ENCODE peak calls at places on chromosomes 13 and 19, in six cellular contexts. One of them, this sample, is unnamed.
A peak's percentile ranks its signal among the peaks of the same experiment; 100 is the strongest.

GRCh38 chr13:37656247-37656940 is 57.8 kb upstream of the POSTN start:
- DNase-seq in H1: no peak
- DNase-seq in thoracic aorta: no peak
- DNase-seq in GM23248: peak; percentile 98
- DNase-seq in aorta: no peak
- DNase-seq in tibial artery: peak; percentile 20
- DNase-seq in this sample: peak; percentile 88

GRCh38 chr13:99982021-99982740 is 597 bp downstream of the ZIC2 start:
- DNase-seq in H1: no peak
- DNase-seq in thoracic aorta: no peak
- DNase-seq in GM23248: peak; percentile 52
- DNase-seq in aorta: no peak
- DNase-seq in tibial artery: no peak
- DNase-seq in this sample: no peak

GRCh38 chr13:110047511-110047910 is 259.4 kb downstream of the COL4A1 start:
- DNase-seq in H1: no peak
- DNase-seq in thoracic aorta: peak; percentile 66
- DNase-seq in GM23248: no peak
- DNase-seq in aorta: no peak
- DNase-seq in tibial artery: peak; percentile 54
- DNase-seq in this sample: peak; percentile 10

GRCh38 chr13:74770361-74770760 is 636.2 kb upstream of the KLF12 start:
- DNase-seq in H1: no peak
- DNase-seq in thoracic aorta: no peak
- DNase-seq in GM23248: peak; percentile 91
- DNase-seq in aorta: no peak
- DNase-seq in tibial artery: no peak
- DNase-seq in this sample: peak; percentile 78

GRCh38 chr13:112658807-112659206 is 31.0 kb upstream of the ATP11A start:
- DNase-seq in H1: no peak
- DNase-seq in thoracic aorta: no peak
- DNase-seq in GM23248: no peak
- DNase-seq in aorta: no peak
- DNase-seq in tibial artery: no peak
- DNase-seq in this sample: no peak

GRCh38 chr13:113151745-113152707 is 6.4 kb upstream of the PROZ start:
- DNase-seq in H1: peak; percentile 53
- DNase-seq in thoracic aorta: no peak
- DNase-seq in GM23248: peak; percentile 81
- DNase-seq in aorta: no peak
- DNase-seq in tibial artery: no peak
- DNase-seq in this sample: peak; percentile 3

GRCh38 chr13:24692541-24692940 is 12.3 kb downstream of the ATP12A start:
- DNase-seq in H1: no peak
- DNase-seq in thoracic aorta: no peak
- DNase-seq in GM23248: peak; percentile 66
- DNase-seq in aorta: no peak
- DNase-seq in tibial artery: peak; percentile 43
- DNase-seq in this sample: no peak

GRCh38 chr13:28716511-28716910 is 2.3 kb downstream of the SLC46A3 start:
- DNase-seq in H1: no peak
- DNase-seq in thoracic aorta: no peak
- DNase-seq in GM23248: peak; percentile 88
- DNase-seq in aorta: no peak
- DNase-seq in tibial artery: no peak
- DNase-seq in this sample: peak; percentile 79

GRCh38 chr13:51895906-51896888 is 34.4 kb downstream of the CCDC70 start:
- DNase-seq in H1: peak; percentile 69
- DNase-seq in thoracic aorta: no peak
- DNase-seq in GM23248: peak; percentile 76
- DNase-seq in aorta: no peak
- DNase-seq in tibial artery: no peak
- DNase-seq in this sample: peak; percentile 57

GRCh38 chr19:34733266-34733825 is 697 bp upstream of the ZNF181 start:
- DNase-seq in H1: no peak
- DNase-seq in thoracic aorta: peak; percentile 26
- DNase-seq in GM23248: no peak
- DNase-seq in aorta: peak; percentile 80
- DNase-seq in tibial artery: peak; percentile 61
- DNase-seq in this sample: no peak

GRCh38 chr13:21034602-21035190 is 26.7 kb downstream of the LATS2 start:
- DNase-seq in H1: no peak
- DNase-seq in thoracic aorta: no peak
- DNase-seq in GM23248: peak; percentile 34
- DNase-seq in aorta: no peak
- DNase-seq in tibial artery: peak; percentile 26
- DNase-seq in this sample: peak; percentile 36

GRCh38 chr13:92122454-92122853 is 724.0 kb downstream of the GPC5 start:
- DNase-seq in H1: no peak
- DNase-seq in thoracic aorta: no peak
- DNase-seq in GM23248: no peak
- DNase-seq in aorta: no peak
- DNase-seq in tibial artery: no peak
- DNase-seq in this sample: no peak

GRCh38 chr13:27200413-27201066 is 28.9 kb upstream of the USP12 start:
- DNase-seq in H1: no peak
- DNase-seq in thoracic aorta: no peak
- DNase-seq in GM23248: no peak
- DNase-seq in aorta: no peak
- DNase-seq in tibial artery: no peak
- DNase-seq in this sample: peak; percentile 68

GRCh38 chr19:29384676-29385075 is 141.1 kb upstream of the VSTM2B start:
- DNase-seq in H1: no peak
- DNase-seq in thoracic aorta: no peak
- DNase-seq in GM23248: no peak
- DNase-seq in aorta: peak; percentile 42
- DNase-seq in tibial artery: no peak
- DNase-seq in this sample: no peak

GRCh38 chr19:31066385-31066784 is 282.9 kb downstream of the TSHZ3 start:
- DNase-seq in H1: no peak
- DNase-seq in thoracic aorta: no peak
- DNase-seq in GM23248: peak; percentile 76
- DNase-seq in aorta: no peak
- DNase-seq in tibial artery: no peak
- DNase-seq in this sample: peak; percentile 40

GRCh38 chr13:50476579-50476978 is 366.9 kb downstream of the DLEU7 start:
- DNase-seq in H1: no peak
- DNase-seq in thoracic aorta: no peak
- DNase-seq in GM23248: no peak
- DNase-seq in aorta: no peak
- DNase-seq in tibial artery: no peak
- DNase-seq in this sample: no peak

GRCh38 chr19:30359936-30360335 is 12.2 kb upstream of the ZNF536 start:
- DNase-seq in H1: no peak
- DNase-seq in thoracic aorta: no peak
- DNase-seq in GM23248: no peak
- DNase-seq in aorta: no peak
- DNase-seq in tibial artery: no peak
- DNase-seq in this sample: no peak

GRCh38 chr19:46904114-46905060 is 43.6 kb downstream of the ARHGAP35 start:
- DNase-seq in H1: no peak
- DNase-seq in thoracic aorta: no peak
- DNase-seq in GM23248: peak; percentile 82
- DNase-seq in aorta: no peak
- DNase-seq in tibial artery: no peak
- DNase-seq in this sample: no peak

GRCh38 chr13:77751513-77752456 is 54.3 kb downstream of the SLAIN1 start:
- DNase-seq in H1: no peak
- DNase-seq in thoracic aorta: no peak
- DNase-seq in GM23248: peak; percentile 63
- DNase-seq in aorta: no peak
- DNase-seq in tibial artery: no peak
- DNase-seq in this sample: peak; percentile 66

GRCh38 chr19:5953034-5953589 is 24.8 kb downstream of the RANBP3 start:
- DNase-seq in H1: no peak
- DNase-seq in thoracic aorta: no peak
- DNase-seq in GM23248: peak; percentile 32
- DNase-seq in aorta: no peak
- DNase-seq in tibial artery: no peak
- DNase-seq in this sample: no peak

GRCh38 chr19:47374876-47375693 is 26.0 kb downstream of the DHX34 start:
- DNase-seq in H1: no peak
- DNase-seq in thoracic aorta: no peak
- DNase-seq in GM23248: no peak
- DNase-seq in aorta: no peak
- DNase-seq in tibial artery: no peak
- DNase-seq in this sample: no peak

DNA sequence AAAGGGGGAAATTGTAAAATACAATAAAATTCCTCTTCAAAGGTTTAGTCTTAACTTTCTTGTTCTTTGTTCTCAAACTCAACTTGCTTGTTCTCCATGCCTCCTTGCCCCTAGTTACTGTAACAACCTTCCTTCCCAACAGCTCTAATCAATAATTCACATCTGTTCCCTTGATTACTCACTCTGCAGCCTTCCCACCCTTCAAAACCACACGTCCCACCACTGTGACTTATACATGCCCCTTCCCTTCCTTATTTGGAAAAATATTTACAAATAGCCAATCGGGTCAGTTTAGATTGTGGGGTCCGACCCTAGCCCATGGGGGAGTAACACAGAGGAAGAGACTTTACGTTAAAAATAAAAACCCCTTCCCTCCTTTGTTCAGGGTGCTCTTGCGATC is 622 bp upstream of the ZNF93 start:
- DNase-seq in H1: no peak
- DNase-seq in thoracic aorta: no peak
- DNase-seq in GM23248: peak; percentile 75
- DNase-seq in aorta: no peak
- DNase-seq in tibial artery: no peak
- DNase-seq in this sample: no peak
- H3K27ac ChIP-seq in H1: peak overlapping the region; percentile 55
- H3K27ac ChIP-seq in thoracic aorta: peak overlapping the region; percentile 81
- H3K27ac ChIP-seq in GM23248: peak overlapping the region; percentile 89
- H3K27ac ChIP-seq in aorta: no peak overlapping the region
- H3K27ac ChIP-seq in tibial artery: peak overlapping the region; percentile 87
- H3K27ac ChIP-seq in this sample: no peak overlapping the region

GRCh38 chr13:45101327-45102018 is 18.8 kb upstream of the GTF2F2 start:
- DNase-seq in H1: no peak
- DNase-seq in thoracic aorta: no peak
- DNase-seq in GM23248: no peak
- DNase-seq in aorta: no peak
- DNase-seq in tibial artery: no peak
- DNase-seq in this sample: no peak

GRCh38 chr13:45102136-45102802 is 18.0 kb upstream of the GTF2F2 start:
- DNase-seq in H1: no peak
- DNase-seq in thoracic aorta: no peak
- DNase-seq in GM23248: no peak
- DNase-seq in aorta: no peak
- DNase-seq in tibial artery: no peak
- DNase-seq in this sample: no peak

GRCh38 chr13:45105895-45106294 is 14.4 kb upstream of the GTF2F2 start:
- DNase-seq in H1: no peak
- DNase-seq in thoracic aorta: no peak
- DNase-seq in GM23248: peak; percentile 21
- DNase-seq in aorta: no peak
- DNase-seq in tibial artery: no peak
- DNase-seq in this sample: no peak

GRCh38 chr13:45104294-45104693 is 16.0 kb upstream of the GTF2F2 start:
- DNase-seq in H1: no peak
- DNase-seq in thoracic aorta: no peak
- DNase-seq in GM23248: no peak
- DNase-seq in aorta: no peak
- DNase-seq in tibial artery: no peak
- DNase-seq in this sample: no peak

GRCh38 chr13:45100855-45101254 is 19.5 kb upstream of the GTF2F2 start:
- DNase-seq in H1: no peak
- DNase-seq in thoracic aorta: no peak
- DNase-seq in GM23248: no peak
- DNase-seq in aorta: no peak
- DNase-seq in tibial artery: no peak
- DNase-seq in this sample: no peak
- H3K27ac ChIP-seq in H1: no peak overlapping the region
- H3K27ac ChIP-seq in thoracic aorta: no peak overlapping the region
- H3K27ac ChIP-seq in GM23248: no peak overlapping the region
- H3K27ac ChIP-seq in aorta: no peak overlapping the region
- H3K27ac ChIP-seq in tibial artery: no peak overlapping the region
- H3K27ac ChIP-seq in this sample: no peak overlapping the region

GRCh38 chr19:1214299-1214861 is 8.8 kb downstream of the STK11 start:
- DNase-seq in H1: no peak
- DNase-seq in thoracic aorta: no peak
- DNase-seq in GM23248: no peak
- DNase-seq in aorta: no peak
- DNase-seq in tibial artery: no peak
- DNase-seq in this sample: no peak
- H3K27ac ChIP-seq in H1: peak overlapping the region; percentile 14
- H3K27ac ChIP-seq in thoracic aorta: peak overlapping the region; percentile 97
- H3K27ac ChIP-seq in GM23248: peak overlapping the region; percentile 71
- H3K27ac ChIP-seq in aorta: peak overlapping the region; percentile 98
- H3K27ac ChIP-seq in tibial artery: peak overlapping the region; percentile 94
- H3K27ac ChIP-seq in this sample: no peak overlapping the region

GRCh38 chr19:36152886-36153525 is 759 bp upstream of the COX7A1 start:
- DNase-seq in H1: no peak
- DNase-seq in thoracic aorta: no peak
- DNase-seq in GM23248: no peak
- DNase-seq in aorta: no peak
- DNase-seq in tibial artery: no peak
- DNase-seq in this sample: no peak

GRCh38 chr19:36149673-36150406 is 2.4 kb downstream of the COX7A1 start:
- DNase-seq in H1: no peak
- DNase-seq in thoracic aorta: no peak
- DNase-seq in GM23248: no peak
- DNase-seq in aorta: no peak
- DNase-seq in tibial artery: no peak
- DNase-seq in this sample: no peak

GRCh38 chr19:36150586-36150985 is 1.7 kb downstream of the COX7A1 start:
- DNase-seq in H1: no peak
- DNase-seq in thoracic aorta: no peak
- DNase-seq in GM23248: no peak
- DNase-seq in aorta: no peak
- DNase-seq in tibial artery: no peak
- DNase-seq in this sample: no peak

GRCh38 chr19:36151144-36152051 is 849 bp downstream of the COX7A1 start:
- DNase-seq in H1: no peak
- DNase-seq in thoracic aorta: peak; percentile 34
- DNase-seq in GM23248: peak; percentile 44
- DNase-seq in aorta: peak; percentile 89
- DNase-seq in tibial artery: peak; percentile 76
- DNase-seq in this sample: no peak

DNA sequence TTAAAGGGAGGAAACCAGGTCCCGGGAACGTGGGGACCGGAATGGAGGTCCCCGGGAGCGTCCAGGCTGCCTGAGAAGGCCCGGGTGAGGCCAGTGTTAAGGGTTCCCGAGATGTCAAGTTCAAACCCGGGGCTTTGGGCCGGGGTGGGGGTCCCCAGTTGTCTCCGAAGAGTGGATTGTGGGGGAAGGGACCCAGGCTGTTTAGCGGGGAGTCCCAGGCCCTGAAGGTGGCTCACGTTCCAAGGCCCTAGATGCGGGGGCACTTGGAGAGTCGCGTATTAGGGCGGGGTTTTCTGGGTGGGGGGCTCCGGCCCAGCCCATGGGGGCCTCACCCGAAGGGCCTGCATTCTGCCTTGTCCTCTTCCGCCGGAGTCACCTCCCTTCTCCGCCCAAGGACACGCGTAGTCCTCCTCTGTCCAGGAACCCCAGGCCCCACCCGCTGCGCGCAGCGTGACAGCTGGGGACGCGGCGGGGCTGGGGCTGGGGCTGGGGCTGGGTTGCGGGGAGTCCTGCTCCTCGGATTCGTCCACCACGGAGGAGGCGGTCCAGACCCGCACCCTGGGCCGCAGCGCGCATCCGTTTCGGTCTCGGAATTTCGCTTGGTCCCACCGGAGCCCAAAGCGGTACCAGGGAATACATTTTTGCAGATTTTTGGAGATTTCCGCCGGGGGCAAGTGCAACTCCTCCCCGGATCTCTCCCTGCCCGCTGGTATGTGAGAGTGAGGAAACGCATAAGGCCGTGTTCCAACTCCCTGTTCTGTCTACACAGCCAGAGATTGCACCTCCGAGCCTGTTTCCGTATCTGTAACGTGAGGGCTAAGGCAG is at the start of gene COX7A1:
- DNase-seq in H1: no peak
- DNase-seq in thoracic aorta: no peak
- DNase-seq in GM23248: peak; percentile 65
- DNase-seq in aorta: peak; percentile 91
- DNase-seq in tibial artery: peak; percentile 85
- DNase-seq in this sample: no peak
- H3K27ac ChIP-seq in H1: no peak within 1 kb of the TSS
- H3K27ac ChIP-seq in thoracic aorta: peak within 1 kb of the TSS; percentile 98
- H3K27ac ChIP-seq in GM23248: peak within 1 kb of the TSS; percentile 53
- H3K27ac ChIP-seq in aorta: peak within 1 kb of the TSS; percentile 92
- H3K27ac ChIP-seq in tibial artery: peak within 1 kb of the TSS; percentile 99
- H3K27ac ChIP-seq in this sample: no peak within 1 kb of the TSS